ENCODE peak calls at places on chromosomes 2 and 18, in five cellular contexts. One of them, this sample, is unnamed.

GRCh38 chr2:233265899-233266431 is 14.5 kb downstream of the ATG16L1 start:
- DNase-seq in lung: no peak
- DNase-seq in RWPE1: no peak
- DNase-seq in iPS DF 6.9: no peak
- DNase-seq in substantia nigra: no peak
- DNase-seq in this sample: no peak

GRCh38 chr18:75735291-75735690 is 307.8 kb upstream of the SMIM21 start:
- DNase-seq in lung: no peak
- DNase-seq in RWPE1: no peak
- DNase-seq in iPS DF 6.9: no peak
- DNase-seq in substantia nigra: no peak
- DNase-seq in this sample: no peak

GRCh38 chr18:67081866-67082265 is 434.7 kb downstream of the DSEL start:
- DNase-seq in lung: no peak
- DNase-seq in RWPE1: no peak
- DNase-seq in iPS DF 6.9: no peak
- DNase-seq in substantia nigra: no peak
- DNase-seq in this sample: no peak

GRCh38 chr18:74898965-74899364 is 301.3 kb downstream of the ZNF407 start:
- DNase-seq in lung: no peak
- DNase-seq in RWPE1: peak; percentile 14
- DNase-seq in iPS DF 6.9: no peak
- DNase-seq in substantia nigra: no peak
- DNase-seq in this sample: no peak

GRCh38 chr2:47636596-47636995 is 146.3 kb upstream of the MSH6 start:
- DNase-seq in lung: no peak
- DNase-seq in RWPE1: no peak
- DNase-seq in iPS DF 6.9: no peak
- DNase-seq in substantia nigra: no peak
- DNase-seq in this sample: no peak

GRCh38 chr2:160940271-160940670 is 220.0 kb upstream of the TANK start:
- DNase-seq in lung: no peak
- DNase-seq in RWPE1: no peak
- DNase-seq in iPS DF 6.9: no peak
- DNase-seq in substantia nigra: no peak
- DNase-seq in this sample: no peak

GRCh38 chr2:3651686-3652516 is 6.1 kb upstream of the ALLC start:
- DNase-seq in lung: peak; percentile 39
- DNase-seq in RWPE1: no peak
- DNase-seq in iPS DF 6.9: peak; percentile 57
- DNase-seq in substantia nigra: no peak
- DNase-seq in this sample: no peak

GRCh38 chr2:29495536-29495935 is 380.3 kb downstream of the CLIP4 start:
- DNase-seq in lung: no peak
- DNase-seq in RWPE1: no peak
- DNase-seq in iPS DF 6.9: no peak
- DNase-seq in substantia nigra: no peak
- DNase-seq in this sample: no peak

GRCh38 chr2:129734343-129735034 is 245.0 kb upstream of the RAB6C start:
- DNase-seq in lung: no peak
- DNase-seq in RWPE1: no peak
- DNase-seq in iPS DF 6.9: no peak
- DNase-seq in substantia nigra: no peak
- DNase-seq in this sample: no peak

GRCh38 chr2:15560404-15560987 is 638 bp downstream of the NBAS start:
- DNase-seq in lung: no peak
- DNase-seq in RWPE1: peak; percentile 38
- DNase-seq in iPS DF 6.9: no peak
- DNase-seq in substantia nigra: peak; percentile 2
- DNase-seq in this sample: no peak

GRCh38 chr2:112920923-112921532 is 10.1 kb downstream of the IL37 start:
- DNase-seq in lung: no peak
- DNase-seq in RWPE1: peak; percentile 51
- DNase-seq in iPS DF 6.9: no peak
- DNase-seq in substantia nigra: no peak
- DNase-seq in this sample: no peak

GRCh38 chr18:55763298-55763697 is 175.3 kb upstream of the TCF4 start:
- DNase-seq in lung: no peak
- DNase-seq in RWPE1: no peak
- DNase-seq in iPS DF 6.9: no peak
- DNase-seq in substantia nigra: no peak
- DNase-seq in this sample: no peak

GRCh38 chr18:46877329-46877987 is 39.8 kb downstream of the PIAS2 start:
- DNase-seq in lung: no peak
- DNase-seq in RWPE1: no peak
- DNase-seq in iPS DF 6.9: no peak
- DNase-seq in substantia nigra: no peak
- DNase-seq in this sample: no peak

GRCh38 chr2:79580175-79580574 is 67.3 kb downstream of the CTNNA2 start:
- DNase-seq in lung: peak; percentile 46
- DNase-seq in RWPE1: no peak
- DNase-seq in iPS DF 6.9: peak; percentile 11
- DNase-seq in substantia nigra: no peak
- DNase-seq in this sample: no peak

GRCh38 chr2:109261906-109262631 is 133.1 kb downstream of the SH3RF3 start:
- DNase-seq in lung: no peak
- DNase-seq in RWPE1: no peak
- DNase-seq in iPS DF 6.9: no peak
- DNase-seq in substantia nigra: no peak
- DNase-seq in this sample: no peak

GRCh38 chr2:145524303-145524702 is 1004.4 kb upstream of the ZEB2 start:
- DNase-seq in lung: no peak
- DNase-seq in RWPE1: no peak
- DNase-seq in iPS DF 6.9: no peak
- DNase-seq in substantia nigra: no peak
- DNase-seq in this sample: no peak

GRCh38 chr18:55509631-55510372 is 78.2 kb downstream of the TCF4 start:
- DNase-seq in lung: no peak
- DNase-seq in RWPE1: no peak
- DNase-seq in iPS DF 6.9: no peak
- DNase-seq in substantia nigra: no peak
- DNase-seq in this sample: no peak

GRCh38 chr2:158753561-158754302 is 41.4 kb upstream of the DAPL1 start:
- DNase-seq in lung: peak; percentile 42
- DNase-seq in RWPE1: peak; percentile 81
- DNase-seq in iPS DF 6.9: peak; percentile 66
- DNase-seq in substantia nigra: peak; percentile 36
- DNase-seq in this sample: peak; percentile 42

GRCh38 chr2:86787701-86788100 is 3.0 kb downstream of the CD8A start:
- DNase-seq in lung: no peak
- DNase-seq in RWPE1: no peak
- DNase-seq in iPS DF 6.9: no peak
- DNase-seq in substantia nigra: no peak
- DNase-seq in this sample: no peak

GRCh38 chr2:71563872-71564271 is 110.5 kb downstream of the DYSF start:
- DNase-seq in lung: no peak
- DNase-seq in RWPE1: no peak
- DNase-seq in iPS DF 6.9: no peak
- DNase-seq in substantia nigra: no peak
- DNase-seq in this sample: no peak

GRCh38 chr2:152716805-152717241 is 438 bp downstream of the PRPF40A start:
- DNase-seq in lung: peak; percentile 31
- DNase-seq in RWPE1: peak; percentile 18
- DNase-seq in iPS DF 6.9: no peak
- DNase-seq in substantia nigra: no peak
- DNase-seq in this sample: no peak

GRCh38 chr2:171411214-171411613 is 22.6 kb downstream of the METTL8 start:
- DNase-seq in lung: no peak
- DNase-seq in RWPE1: no peak
- DNase-seq in iPS DF 6.9: no peak
- DNase-seq in substantia nigra: no peak
- DNase-seq in this sample: no peak

GRCh38 chr2:177010134-177010533 is 202.5 kb upstream of the HNRNPA3 start:
- DNase-seq in lung: no peak
- DNase-seq in RWPE1: no peak
- DNase-seq in iPS DF 6.9: no peak
- DNase-seq in substantia nigra: no peak
- DNase-seq in this sample: no peak

GRCh38 chr2:17311771-17312511 is 206.3 kb downstream of the RAD51AP2 start:
- DNase-seq in lung: no peak
- DNase-seq in RWPE1: no peak
- DNase-seq in iPS DF 6.9: no peak
- DNase-seq in substantia nigra: no peak
- DNase-seq in this sample: no peak
- H3K27ac ChIP-seq in lung: no peak overlapping the region
- H3K27ac ChIP-seq in RWPE1: no peak overlapping the region
- H3K27ac ChIP-seq in iPS DF 6.9: no peak overlapping the region
- H3K27ac ChIP-seq in substantia nigra: no peak overlapping the region
- H3K27ac ChIP-seq in this sample: no peak overlapping the region

GRCh38 chr18:37671119-37671518 is 105.5 kb upstream of the CELF4 start:
- DNase-seq in lung: peak; percentile 22
- DNase-seq in RWPE1: no peak
- DNase-seq in iPS DF 6.9: no peak
- DNase-seq in substantia nigra: no peak
- DNase-seq in this sample: no peak

GRCh38 chr18:37669991-37670534 is 104.5 kb upstream of the CELF4 start:
- DNase-seq in lung: peak; percentile 20
- DNase-seq in RWPE1: no peak
- DNase-seq in iPS DF 6.9: no peak
- DNase-seq in substantia nigra: no peak
- DNase-seq in this sample: no peak

GRCh38 chr18:37673196-37673595 is 107.6 kb upstream of the CELF4 start:
- DNase-seq in lung: no peak
- DNase-seq in RWPE1: no peak
- DNase-seq in iPS DF 6.9: no peak
- DNase-seq in substantia nigra: no peak
- DNase-seq in this sample: no peak

GRCh38 chr18:37672001-37672400 is 106.4 kb upstream of the CELF4 start:
- DNase-seq in lung: no peak
- DNase-seq in RWPE1: no peak
- DNase-seq in iPS DF 6.9: no peak
- DNase-seq in substantia nigra: no peak
- DNase-seq in this sample: no peak

GRCh38 chr18:37671530-37671929 is 105.9 kb upstream of the CELF4 start:
- DNase-seq in lung: peak; percentile 22
- DNase-seq in RWPE1: no peak
- DNase-seq in iPS DF 6.9: no peak
- DNase-seq in substantia nigra: no peak
- DNase-seq in this sample: no peak
- H3K27ac ChIP-seq in lung: no peak overlapping the region
- H3K27ac ChIP-seq in RWPE1: no peak overlapping the region
- H3K27ac ChIP-seq in iPS DF 6.9: no peak overlapping the region
- H3K27ac ChIP-seq in substantia nigra: no peak overlapping the region
- H3K27ac ChIP-seq in this sample: no peak overlapping the region

GRCh38 chr18:73414598-73414997 is 546.8 kb upstream of the NETO1 start:
- DNase-seq in lung: no peak
- DNase-seq in RWPE1: no peak
- DNase-seq in iPS DF 6.9: no peak
- DNase-seq in substantia nigra: no peak
- DNase-seq in this sample: no peak

GRCh38 chr18:73414069-73414468 is 546.3 kb upstream of the NETO1 start:
- DNase-seq in lung: no peak
- DNase-seq in RWPE1: no peak
- DNase-seq in iPS DF 6.9: no peak
- DNase-seq in substantia nigra: no peak
- DNase-seq in this sample: no peak

GRCh38 chr18:73407506-73407905 is 539.7 kb upstream of the NETO1 start:
- DNase-seq in lung: no peak
- DNase-seq in RWPE1: no peak
- DNase-seq in iPS DF 6.9: no peak
- DNase-seq in substantia nigra: no peak
- DNase-seq in this sample: peak; percentile 14

GRCh38 chr18:73408434-73408833 is 540.6 kb upstream of the NETO1 start:
- DNase-seq in lung: no peak
- DNase-seq in RWPE1: no peak
- DNase-seq in iPS DF 6.9: no peak
- DNase-seq in substantia nigra: no peak
- DNase-seq in this sample: no peak

GRCh38 chr18:73409242-73409641 is 541.5 kb upstream of the NETO1 start:
- DNase-seq in lung: no peak
- DNase-seq in RWPE1: no peak
- DNase-seq in iPS DF 6.9: no peak
- DNase-seq in substantia nigra: no peak
- DNase-seq in this sample: no peak
- H3K27ac ChIP-seq in lung: no peak overlapping the region
- H3K27ac ChIP-seq in RWPE1: no peak overlapping the region
- H3K27ac ChIP-seq in iPS DF 6.9: no peak overlapping the region
- H3K27ac ChIP-seq in substantia nigra: no peak overlapping the region
- H3K27ac ChIP-seq in this sample: no peak overlapping the region

GRCh38 chr2:1306029-1306686 is 107.1 kb upstream of the TPO start:
- DNase-seq in lung: no peak
- DNase-seq in RWPE1: no peak
- DNase-seq in iPS DF 6.9: no peak
- DNase-seq in substantia nigra: no peak
- DNase-seq in this sample: no peak
- H3K27ac ChIP-seq in lung: no peak overlapping the region
- H3K27ac ChIP-seq in RWPE1: no peak overlapping the region
- H3K27ac ChIP-seq in iPS DF 6.9: no peak overlapping the region
- H3K27ac ChIP-seq in substantia nigra: no peak overlapping the region
- H3K27ac ChIP-seq in this sample: no peak overlapping the region

DNA sequence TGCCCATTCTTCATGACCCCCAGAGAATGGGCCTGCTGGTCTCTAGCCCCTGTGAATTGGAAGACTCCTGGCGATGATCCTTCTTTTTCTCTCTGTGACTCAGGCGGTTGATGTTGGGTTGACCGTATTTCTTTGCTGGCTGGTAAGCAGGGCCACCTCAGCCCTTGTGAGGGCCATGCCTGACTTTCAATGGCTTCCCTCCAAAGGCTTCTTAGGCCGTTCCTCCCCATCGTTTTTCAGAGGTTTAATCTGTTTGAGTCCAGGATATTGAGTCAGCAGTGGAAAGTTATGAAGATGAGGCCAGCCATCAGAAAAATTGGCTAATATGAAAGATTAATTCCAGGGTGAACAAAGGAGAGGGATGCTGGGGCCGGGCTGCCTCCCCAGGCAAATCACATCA is 13.6 kb downstream of the HPCAL1 start:
- DNase-seq in lung: no peak
- DNase-seq in RWPE1: no peak
- DNase-seq in iPS DF 6.9: no peak
- DNase-seq in substantia nigra: no peak
- DNase-seq in this sample: no peak
- H3K27ac ChIP-seq in lung: no peak overlapping the region
- H3K27ac ChIP-seq in RWPE1: no peak overlapping the region
- H3K27ac ChIP-seq in iPS DF 6.9: no peak overlapping the region
- H3K27ac ChIP-seq in substantia nigra: no peak overlapping the region
- H3K27ac ChIP-seq in this sample: peak overlapping the region; percentile 76

GRCh38 chr18:7038330-7038846 is 79.2 kb downstream of the LAMA1 start:
- DNase-seq in lung: peak; percentile 74
- DNase-seq in RWPE1: peak; percentile 85
- DNase-seq in iPS DF 6.9: peak; percentile 63
- DNase-seq in substantia nigra: peak; percentile 18
- DNase-seq in this sample: peak; percentile 91
- H3K27ac ChIP-seq in lung: no peak overlapping the region
- H3K27ac ChIP-seq in RWPE1: peak overlapping the region; percentile 89
- H3K27ac ChIP-seq in iPS DF 6.9: no peak overlapping the region
- H3K27ac ChIP-seq in substantia nigra: no peak overlapping the region
- H3K27ac ChIP-seq in this sample: peak overlapping the region; percentile 89

This sample was measured in uterus.